ENCODE peak calls at places on chromosomes 4 and X, in ten cellular contexts. One of them, this sample, is unnamed.

GRCh38 chr4:78168029-78168428 is 110.9 kb downstream of the FRAS1 start:
- DNase-seq in cardiac muscle cell: no peak
- DNase-seq in astrocyte: no peak
- DNase-seq in brain microvascular endothelial cell: no peak
- DNase-seq in hepatocyte: no peak
- DNase-seq in BJ: no peak
- DNase-seq in CD8-positive, alpha-beta T cell: no peak
- DNase-seq in fibroblast of pulmonary artery: no peak
- DNase-seq in IMR-90: no peak
- DNase-seq in lower lobe of right lung: no peak
- DNase-seq in this sample: no peak

GRCh38 chr4:26420438-26420837 is 69.8 kb downstream of the CCKAR start:
- DNase-seq in cardiac muscle cell: no peak
- DNase-seq in astrocyte: peak; percentile 50
- DNase-seq in brain microvascular endothelial cell: peak; percentile 43
- DNase-seq in hepatocyte: no peak
- DNase-seq in BJ: no peak
- DNase-seq in CD8-positive, alpha-beta T cell: no peak
- DNase-seq in fibroblast of pulmonary artery: peak; percentile 33
- DNase-seq in IMR-90: peak; percentile 94
- DNase-seq in lower lobe of right lung: no peak
- DNase-seq in this sample: peak; percentile 17

GRCh38 chr4:60724623-60725022 is 475.5 kb upstream of the ADGRL3 start:
- DNase-seq in cardiac muscle cell: peak; percentile 88
- DNase-seq in astrocyte: peak; percentile 92
- DNase-seq in brain microvascular endothelial cell: peak; percentile 92
- DNase-seq in hepatocyte: peak; percentile 38
- DNase-seq in BJ: peak; percentile 73
- DNase-seq in CD8-positive, alpha-beta T cell: no peak
- DNase-seq in fibroblast of pulmonary artery: peak; percentile 91
- DNase-seq in IMR-90: peak; percentile 95
- DNase-seq in lower lobe of right lung: no peak
- DNase-seq in this sample: peak; percentile 94

GRCh38 chrX:2538016-2538415 is 37.2 kb upstream of the DHRSX start:
- DNase-seq in cardiac muscle cell: no peak
- DNase-seq in astrocyte: no peak
- DNase-seq in brain microvascular endothelial cell: no peak
- DNase-seq in hepatocyte: no peak
- DNase-seq in BJ: no peak
- DNase-seq in CD8-positive, alpha-beta T cell: no peak
- DNase-seq in fibroblast of pulmonary artery: no peak
- DNase-seq in IMR-90: no peak
- DNase-seq in lower lobe of right lung: no peak
- DNase-seq in this sample: peak; percentile 5

GRCh38 chr4:120105472-120105871 is 38.8 kb upstream of the MAD2L1 start:
- DNase-seq in cardiac muscle cell: no peak
- DNase-seq in astrocyte: no peak
- DNase-seq in brain microvascular endothelial cell: no peak
- DNase-seq in hepatocyte: no peak
- DNase-seq in BJ: no peak
- DNase-seq in CD8-positive, alpha-beta T cell: no peak
- DNase-seq in fibroblast of pulmonary artery: no peak
- DNase-seq in IMR-90: no peak
- DNase-seq in lower lobe of right lung: no peak
- DNase-seq in this sample: no peak

GRCh38 chrX:51435101-51435500 is 61.3 kb downstream of the NUDT11 start:
- DNase-seq in cardiac muscle cell: no peak
- DNase-seq in astrocyte: no peak
- DNase-seq in brain microvascular endothelial cell: no peak
- DNase-seq in hepatocyte: no peak
- DNase-seq in BJ: no peak
- DNase-seq in CD8-positive, alpha-beta T cell: no peak
- DNase-seq in fibroblast of pulmonary artery: no peak
- DNase-seq in IMR-90: no peak
- DNase-seq in lower lobe of right lung: no peak
- DNase-seq in this sample: no peak

GRCh38 chrX:48493890-48494364 is 14.9 kb upstream of the PORCN start:
- DNase-seq in cardiac muscle cell: peak; percentile 67
- DNase-seq in astrocyte: no peak
- DNase-seq in brain microvascular endothelial cell: peak; percentile 62
- DNase-seq in hepatocyte: peak; percentile 52
- DNase-seq in BJ: no peak
- DNase-seq in CD8-positive, alpha-beta T cell: no peak
- DNase-seq in fibroblast of pulmonary artery: peak; percentile 51
- DNase-seq in IMR-90: peak; percentile 38
- DNase-seq in lower lobe of right lung: no peak
- DNase-seq in this sample: peak; percentile 55

GRCh38 chr4:71004281-71004851 is 10.9 kb downstream of the DCK start:
- DNase-seq in cardiac muscle cell: no peak
- DNase-seq in astrocyte: no peak
- DNase-seq in brain microvascular endothelial cell: no peak
- DNase-seq in hepatocyte: no peak
- DNase-seq in BJ: no peak
- DNase-seq in CD8-positive, alpha-beta T cell: peak; percentile 42
- DNase-seq in fibroblast of pulmonary artery: no peak
- DNase-seq in IMR-90: no peak
- DNase-seq in lower lobe of right lung: no peak
- DNase-seq in this sample: no peak

GRCh38 chrX:154063234-154063633 is 34.3 kb downstream of the MECP2 start:
- DNase-seq in cardiac muscle cell: no peak
- DNase-seq in astrocyte: no peak
- DNase-seq in brain microvascular endothelial cell: no peak
- DNase-seq in hepatocyte: no peak
- DNase-seq in BJ: no peak
- DNase-seq in CD8-positive, alpha-beta T cell: no peak
- DNase-seq in fibroblast of pulmonary artery: no peak
- DNase-seq in IMR-90: no peak
- DNase-seq in lower lobe of right lung: no peak
- DNase-seq in this sample: no peak

GRCh38 chrX:154059729-154060245 is 37.7 kb downstream of the MECP2 start:
- DNase-seq in cardiac muscle cell: no peak
- DNase-seq in astrocyte: no peak
- DNase-seq in brain microvascular endothelial cell: no peak
- DNase-seq in hepatocyte: no peak
- DNase-seq in BJ: no peak
- DNase-seq in CD8-positive, alpha-beta T cell: no peak
- DNase-seq in fibroblast of pulmonary artery: no peak
- DNase-seq in IMR-90: no peak
- DNase-seq in lower lobe of right lung: no peak
- DNase-seq in this sample: no peak

GRCh38 chrX:154068560-154068959 is 29.0 kb downstream of the MECP2 start:
- DNase-seq in cardiac muscle cell: no peak
- DNase-seq in astrocyte: no peak
- DNase-seq in brain microvascular endothelial cell: no peak
- DNase-seq in hepatocyte: no peak
- DNase-seq in BJ: no peak
- DNase-seq in CD8-positive, alpha-beta T cell: no peak
- DNase-seq in fibroblast of pulmonary artery: no peak
- DNase-seq in IMR-90: no peak
- DNase-seq in lower lobe of right lung: no peak
- DNase-seq in this sample: no peak

GRCh38 chrX:154061801-154062200 is 35.7 kb downstream of the MECP2 start:
- DNase-seq in cardiac muscle cell: no peak
- DNase-seq in astrocyte: no peak
- DNase-seq in brain microvascular endothelial cell: no peak
- DNase-seq in hepatocyte: no peak
- DNase-seq in BJ: no peak
- DNase-seq in CD8-positive, alpha-beta T cell: no peak
- DNase-seq in fibroblast of pulmonary artery: no peak
- DNase-seq in IMR-90: no peak
- DNase-seq in lower lobe of right lung: no peak
- DNase-seq in this sample: no peak

DNA sequence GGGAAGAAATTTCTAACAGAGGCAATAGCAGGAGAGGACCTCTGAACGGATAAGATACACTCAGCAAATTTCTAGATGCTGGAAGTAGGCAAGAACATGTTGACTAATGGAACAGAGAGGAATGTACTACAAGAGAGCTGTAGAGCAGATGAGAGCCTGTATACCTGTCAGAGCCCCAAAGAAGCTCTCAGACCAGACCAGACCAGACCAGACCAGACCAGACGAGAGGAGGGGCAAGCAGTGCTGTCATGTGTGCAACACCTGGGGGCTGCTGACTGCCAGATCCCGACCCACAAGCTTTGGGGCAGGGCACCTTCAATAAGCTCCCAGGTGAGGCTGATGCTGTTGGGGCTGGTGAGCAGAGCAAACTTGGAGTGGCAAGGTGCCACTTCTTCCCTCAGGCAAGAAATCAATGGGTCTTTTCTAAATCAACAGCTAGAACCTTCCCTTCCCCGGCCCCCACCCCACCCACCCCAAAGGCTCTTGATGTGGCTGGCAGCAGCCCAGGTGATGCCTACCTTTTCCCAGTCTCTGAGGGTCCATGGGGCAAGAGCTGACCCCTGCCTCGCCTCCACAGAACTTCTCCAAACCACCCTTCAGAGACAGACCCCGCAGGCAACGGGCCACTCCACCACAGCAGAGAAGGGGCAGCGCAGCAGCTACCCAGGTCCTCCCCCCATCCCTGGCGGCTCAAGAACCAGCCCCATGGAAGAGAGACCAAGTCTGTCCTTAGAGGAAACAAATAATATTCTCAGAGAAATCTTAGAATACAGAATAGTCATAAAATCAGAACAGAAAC is 32.7 kb downstream of the MECP2 start:
- DNase-seq in cardiac muscle cell: no peak
- DNase-seq in astrocyte: no peak
- DNase-seq in brain microvascular endothelial cell: no peak
- DNase-seq in hepatocyte: no peak
- DNase-seq in BJ: no peak
- DNase-seq in CD8-positive, alpha-beta T cell: no peak
- DNase-seq in fibroblast of pulmonary artery: no peak
- DNase-seq in IMR-90: no peak
- DNase-seq in lower lobe of right lung: no peak
- DNase-seq in this sample: no peak
- H3K4me3 ChIP-seq in cardiac muscle cell: no peak overlapping the region
- H3K4me3 ChIP-seq in astrocyte: no peak overlapping the region
- H3K4me3 ChIP-seq in brain microvascular endothelial cell: no peak overlapping the region
- H3K4me3 ChIP-seq in hepatocyte: no peak overlapping the region
- H3K4me3 ChIP-seq in BJ: no peak overlapping the region
- H3K4me3 ChIP-seq in CD8-positive, alpha-beta T cell: no peak overlapping the region
- H3K4me3 ChIP-seq in fibroblast of pulmonary artery: no peak overlapping the region
- H3K4me3 ChIP-seq in IMR-90: no peak overlapping the region
- H3K4me3 ChIP-seq in lower lobe of right lung: no peak overlapping the region
- H3K4me3 ChIP-seq in this sample: no peak overlapping the region

GRCh38 chr4:187174749-187175148 is 451.1 kb upstream of the FAT1 start:
- DNase-seq in cardiac muscle cell: no peak
- DNase-seq in astrocyte: no peak
- DNase-seq in brain microvascular endothelial cell: no peak
- DNase-seq in hepatocyte: no peak
- DNase-seq in BJ: no peak
- DNase-seq in CD8-positive, alpha-beta T cell: no peak
- DNase-seq in fibroblast of pulmonary artery: no peak
- DNase-seq in IMR-90: no peak
- DNase-seq in lower lobe of right lung: no peak
- DNase-seq in this sample: no peak

GRCh38 chr4:187178084-187178483 is 454.4 kb upstream of the FAT1 start:
- DNase-seq in cardiac muscle cell: no peak
- DNase-seq in astrocyte: no peak
- DNase-seq in brain microvascular endothelial cell: no peak
- DNase-seq in hepatocyte: no peak
- DNase-seq in BJ: no peak
- DNase-seq in CD8-positive, alpha-beta T cell: no peak
- DNase-seq in fibroblast of pulmonary artery: no peak
- DNase-seq in IMR-90: no peak
- DNase-seq in lower lobe of right lung: no peak
- DNase-seq in this sample: no peak

GRCh38 chr4:187176261-187176910 is 452.7 kb upstream of the FAT1 start:
- DNase-seq in cardiac muscle cell: no peak
- DNase-seq in astrocyte: no peak
- DNase-seq in brain microvascular endothelial cell: no peak
- DNase-seq in hepatocyte: no peak
- DNase-seq in BJ: no peak
- DNase-seq in CD8-positive, alpha-beta T cell: no peak
- DNase-seq in fibroblast of pulmonary artery: no peak
- DNase-seq in IMR-90: peak; percentile 38
- DNase-seq in lower lobe of right lung: no peak
- DNase-seq in this sample: no peak

GRCh38 chr4:187172340-187172761 is 448.7 kb upstream of the FAT1 start:
- DNase-seq in cardiac muscle cell: no peak
- DNase-seq in astrocyte: peak; percentile 67
- DNase-seq in brain microvascular endothelial cell: peak; percentile 69
- DNase-seq in hepatocyte: no peak
- DNase-seq in BJ: peak; percentile 85
- DNase-seq in CD8-positive, alpha-beta T cell: no peak
- DNase-seq in fibroblast of pulmonary artery: peak; percentile 42
- DNase-seq in IMR-90: no peak
- DNase-seq in lower lobe of right lung: no peak
- DNase-seq in this sample: peak; percentile 2

GRCh38 chr4:187175197-187175596 is 451.5 kb upstream of the FAT1 start:
- DNase-seq in cardiac muscle cell: no peak
- DNase-seq in astrocyte: no peak
- DNase-seq in brain microvascular endothelial cell: peak; percentile 9
- DNase-seq in hepatocyte: no peak
- DNase-seq in BJ: no peak
- DNase-seq in CD8-positive, alpha-beta T cell: no peak
- DNase-seq in fibroblast of pulmonary artery: no peak
- DNase-seq in IMR-90: peak; percentile 4
- DNase-seq in lower lobe of right lung: no peak
- DNase-seq in this sample: no peak
- TF ChIP-seq CTCF in cardiac muscle cell: no peak
- TF ChIP-seq CTCF in astrocyte: peak; percentile 15
- TF ChIP-seq CTCF in brain microvascular endothelial cell: peak; percentile 53
- TF ChIP-seq CTCF in hepatocyte: no peak
- TF ChIP-seq CTCF in BJ: peak; percentile 29
- TF ChIP-seq CTCF in CD8-positive, alpha-beta T cell: no peak
- TF ChIP-seq CTCF in fibroblast of pulmonary artery: peak; percentile 3
- TF ChIP-seq CTCF in IMR-90: peak; percentile 1
- TF ChIP-seq CTCF in lower lobe of right lung: no peak
- TF ChIP-seq CTCF in this sample: no peak

GRCh38 chr4:123585111-123585510 is 188.5 kb downstream of the SPRY1 start:
- DNase-seq in cardiac muscle cell: no peak
- DNase-seq in astrocyte: no peak
- DNase-seq in brain microvascular endothelial cell: no peak
- DNase-seq in hepatocyte: no peak
- DNase-seq in BJ: no peak
- DNase-seq in CD8-positive, alpha-beta T cell: no peak
- DNase-seq in fibroblast of pulmonary artery: no peak
- DNase-seq in IMR-90: no peak
- DNase-seq in lower lobe of right lung: no peak
- DNase-seq in this sample: no peak

GRCh38 chr4:123589361-123589760 is 192.8 kb downstream of the SPRY1 start:
- DNase-seq in cardiac muscle cell: no peak
- DNase-seq in astrocyte: no peak
- DNase-seq in brain microvascular endothelial cell: no peak
- DNase-seq in hepatocyte: no peak
- DNase-seq in BJ: no peak
- DNase-seq in CD8-positive, alpha-beta T cell: no peak
- DNase-seq in fibroblast of pulmonary artery: no peak
- DNase-seq in IMR-90: no peak
- DNase-seq in lower lobe of right lung: no peak
- DNase-seq in this sample: no peak

GRCh38 chr4:123591875-123592274 is 195.3 kb downstream of the SPRY1 start:
- DNase-seq in cardiac muscle cell: no peak
- DNase-seq in astrocyte: no peak
- DNase-seq in brain microvascular endothelial cell: no peak
- DNase-seq in hepatocyte: no peak
- DNase-seq in BJ: no peak
- DNase-seq in CD8-positive, alpha-beta T cell: no peak
- DNase-seq in fibroblast of pulmonary artery: no peak
- DNase-seq in IMR-90: no peak
- DNase-seq in lower lobe of right lung: no peak
- DNase-seq in this sample: no peak

GRCh38 chr4:123587983-123588494 is 191.4 kb downstream of the SPRY1 start:
- DNase-seq in cardiac muscle cell: peak; percentile 37
- DNase-seq in astrocyte: peak; percentile 48
- DNase-seq in brain microvascular endothelial cell: peak; percentile 65
- DNase-seq in hepatocyte: peak; percentile 79
- DNase-seq in BJ: peak; percentile 83
- DNase-seq in CD8-positive, alpha-beta T cell: no peak
- DNase-seq in fibroblast of pulmonary artery: peak; percentile 59
- DNase-seq in IMR-90: peak; percentile 93
- DNase-seq in lower lobe of right lung: no peak
- DNase-seq in this sample: peak; percentile 63

GRCh38 chr4:123588631-123589223 is 192.1 kb downstream of the SPRY1 start:
- DNase-seq in cardiac muscle cell: peak; percentile 20
- DNase-seq in astrocyte: peak; percentile 81
- DNase-seq in brain microvascular endothelial cell: peak; percentile 40
- DNase-seq in hepatocyte: peak; percentile 19
- DNase-seq in BJ: no peak
- DNase-seq in CD8-positive, alpha-beta T cell: no peak
- DNase-seq in fibroblast of pulmonary artery: peak; percentile 25
- DNase-seq in IMR-90: peak; percentile 60
- DNase-seq in lower lobe of right lung: no peak
- DNase-seq in this sample: peak; percentile 25
- H3K4me3 ChIP-seq in cardiac muscle cell: no peak overlapping the region
- H3K4me3 ChIP-seq in astrocyte: no peak overlapping the region
- H3K4me3 ChIP-seq in brain microvascular endothelial cell: no peak overlapping the region
- H3K4me3 ChIP-seq in hepatocyte: no peak overlapping the region
- H3K4me3 ChIP-seq in BJ: no peak overlapping the region
- H3K4me3 ChIP-seq in CD8-positive, alpha-beta T cell: no peak overlapping the region
- H3K4me3 ChIP-seq in fibroblast of pulmonary artery: no peak overlapping the region
- H3K4me3 ChIP-seq in IMR-90: no peak overlapping the region
- H3K4me3 ChIP-seq in lower lobe of right lung: no peak overlapping the region
- H3K4me3 ChIP-seq in this sample: no peak overlapping the region

GRCh38 chr4:98027827-98028226 is 115.4 kb downstream of the STPG2 start:
- DNase-seq in cardiac muscle cell: no peak
- DNase-seq in astrocyte: peak; percentile 3
- DNase-seq in brain microvascular endothelial cell: peak; percentile 28
- DNase-seq in hepatocyte: peak; percentile 29
- DNase-seq in BJ: no peak
- DNase-seq in CD8-positive, alpha-beta T cell: no peak
- DNase-seq in fibroblast of pulmonary artery: peak; percentile 2
- DNase-seq in IMR-90: no peak
- DNase-seq in lower lobe of right lung: no peak
- DNase-seq in this sample: no peak
- TF ChIP-seq CTCF in cardiac muscle cell: no peak
- TF ChIP-seq CTCF in astrocyte: peak; percentile 35
- TF ChIP-seq CTCF in brain microvascular endothelial cell: peak; percentile 40
- TF ChIP-seq CTCF in hepatocyte: no peak
- TF ChIP-seq CTCF in BJ: no peak
- TF ChIP-seq CTCF in CD8-positive, alpha-beta T cell: no peak
- TF ChIP-seq CTCF in fibroblast of pulmonary artery: no peak
- TF ChIP-seq CTCF in IMR-90: no peak
- TF ChIP-seq CTCF in lower lobe of right lung: no peak
- TF ChIP-seq CTCF in this sample: no peak